ENCODE peak calls at places on chromosomes 7 and 10, in nine cellular contexts. R is kidney; E is CD8-positive, alpha-beta memory T cell; N is body of pancreas; P is heart right ventricle; K is choroid plexus epithelial cell; A is psoas muscle; L is prostate gland; Q is fibroblast of pulmonary artery. W is an unnamed sample.

GRCh38 chr10:62075912-62076311 is 174.4 kb downstream of the ARID5B start:
- DNase-seq in R (no peak), Q (no peak), E (no peak), K (no peak), A (no peak), N (no peak), L (no peak), P (no peak), W (no peak)

GRCh38 chr10:7819126-7819470 is 793 bp downstream of the TAF3 start:
- DNase-seq in E (peak; percentile 1), L (peak; percentile 39), N (peak; percentile 50), A (peak; percentile 62), K (peak; percentile 67), R (no peak), P (peak; percentile 34), Q (peak; percentile 55), W (peak; percentile 38)

GRCh38 chr10:60089095-60089494 is 182.7 kb upstream of the CCDC6 start:
- DNase-seq in R (no peak), Q (peak; percentile 27), A (no peak), L (no peak), E (no peak), K (no peak), P (no peak), N (peak; percentile 12), W (peak; percentile 17)

GRCh38 chr7:134896073-134896472 is 90.2 kb upstream of the AGBL3 start:
- DNase-seq in P (no peak), E (no peak), N (no peak), A (no peak), L (no peak), K (no peak), Q (no peak), R (no peak), W (no peak)

GRCh38 chr7:96426027-96426426 is 104.1 kb upstream of the SLC25A13 start:
- DNase-seq in L (no peak), N (no peak), P (no peak), R (no peak), K (peak; percentile 30), A (no peak), Q (peak; percentile 6), E (no peak), W (peak; percentile 76)

GRCh38 chr7:36600869-36601530 is 123.3 kb downstream of the AOAH start:
- DNase-seq in R (no peak), E (no peak), L (no peak), Q (peak; percentile 43), N (peak; percentile 42), A (no peak), P (no peak), K (peak; percentile 72), W (peak; percentile 85)

GRCh38 chr10:49592726-49593563 is 17.2 kb upstream of the SLC18A3 start:
- DNase-seq in R (no peak), Q (peak; percentile 72), N (peak; percentile 65), L (no peak), P (peak; percentile 32), A (no peak), K (peak; percentile 73), E (peak; percentile 26), W (peak; percentile 52)

GRCh38 chr7:50868426-50869100 is 85.9 kb upstream of the GRB10 start:
- DNase-seq in N (no peak), A (no peak), K (peak; percentile 2), Q (no peak), E (no peak), P (no peak), R (no peak), L (no peak), W (no peak)

GRCh38 chr7:123647106-123647730 is 8.4 kb upstream of the LMOD2 start:
- DNase-seq in Q (no peak), A (no peak), R (no peak), K (no peak), L (no peak), N (no peak), P (no peak), E (no peak), W (peak; percentile 66)

GRCh38 chr7:27145167-27145883 is 1.8 kb upstream of the HOXA5 start:
- DNase-seq in E (no peak), R (peak; percentile 70), L (no peak), P (no peak), Q (no peak), A (peak; percentile 45), N (no peak), K (no peak), W (no peak)

GRCh38 chr10:78976825-78977760 is 91.7 kb upstream of the ZMIZ1 start:
- DNase-seq in E (no peak), K (no peak), L (no peak), N (no peak), A (peak; percentile 30), P (no peak), Q (no peak), R (peak; percentile 58), W (no peak)

GRCh38 chr10:78973901-78974408 is 94.8 kb upstream of the ZMIZ1 start:
- DNase-seq in Q (peak; percentile 87), P (peak; percentile 87), R (peak; percentile 93), K (peak; percentile 67), N (no peak), E (peak; percentile 21), A (peak; percentile 89), L (peak; percentile 81), W (peak; percentile 33)

GRCh38 chr10:78972947-78973900 is 95.5 kb upstream of the ZMIZ1 start:
- DNase-seq in P (peak; percentile 88), N (peak; percentile 86), K (peak; percentile 96), A (peak; percentile 90), L (peak; percentile 68), Q (peak; percentile 95), E (peak; percentile 50), R (peak; percentile 94), W (peak; percentile 82)

GRCh38 chr10:78972160-78972946 is 96.4 kb upstream of the ZMIZ1 start:
- DNase-seq in R (peak; percentile 97), Q (peak; percentile 70), P (peak; percentile 76), N (peak; percentile 76), A (peak; percentile 94), E (no peak), L (peak; percentile 22), K (peak; percentile 83), W (no peak)

GRCh38 chr10:78974409-78975317 is 94.1 kb upstream of the ZMIZ1 start:
- DNase-seq in N (peak; percentile 57), R (peak; percentile 86), P (peak; percentile 59), A (peak; percentile 82), Q (peak; percentile 94), K (peak; percentile 88), E (peak; percentile 24), L (peak; percentile 40), W (peak; percentile 91)
- H3K4me3 ChIP-seq in N (no peak overlapping the region), R (peak overlapping the region; percentile 19), P (peak overlapping the region; percentile 47), A (peak overlapping the region; percentile 65), Q (peak overlapping the region; percentile 39), K (peak overlapping the region; percentile 45), E (peak overlapping the region; percentile 52), L (peak overlapping the region; percentile 40), W (peak overlapping the region; percentile 38)

GRCh38 chr10:24952146-24952700 is at the start of gene PRTFDC1:
- DNase-seq in E (peak; percentile 43), A (peak; percentile 57), L (peak; percentile 10), R (peak; percentile 88), Q (no peak), K (peak; percentile 33), N (peak; percentile 50), P (peak; percentile 40), W (no peak)

GRCh38 chr10:24950439-24950838 is 2.0 kb downstream of the PRTFDC1 start:
- DNase-seq in P (no peak), A (no peak), Q (no peak), K (no peak), L (no peak), N (no peak), E (no peak), R (no peak), W (no peak)

GRCh38 chr10:24951201-24952145 is 933 bp downstream of the PRTFDC1 start:
- DNase-seq in E (no peak), N (peak; percentile 30), R (peak; percentile 70), Q (no peak), L (no peak), P (peak; percentile 24), A (no peak), K (peak; percentile 59), W (no peak)

GRCh38 chr10:24952701-24953349 is 419 bp upstream of the PRTFDC1 start:
- DNase-seq in N (peak; percentile 40), K (peak; percentile 47), E (peak; percentile 66), P (peak; percentile 54), L (peak; percentile 12), A (peak; percentile 63), Q (peak; percentile 69), R (peak; percentile 81), W (no peak)

DNA sequence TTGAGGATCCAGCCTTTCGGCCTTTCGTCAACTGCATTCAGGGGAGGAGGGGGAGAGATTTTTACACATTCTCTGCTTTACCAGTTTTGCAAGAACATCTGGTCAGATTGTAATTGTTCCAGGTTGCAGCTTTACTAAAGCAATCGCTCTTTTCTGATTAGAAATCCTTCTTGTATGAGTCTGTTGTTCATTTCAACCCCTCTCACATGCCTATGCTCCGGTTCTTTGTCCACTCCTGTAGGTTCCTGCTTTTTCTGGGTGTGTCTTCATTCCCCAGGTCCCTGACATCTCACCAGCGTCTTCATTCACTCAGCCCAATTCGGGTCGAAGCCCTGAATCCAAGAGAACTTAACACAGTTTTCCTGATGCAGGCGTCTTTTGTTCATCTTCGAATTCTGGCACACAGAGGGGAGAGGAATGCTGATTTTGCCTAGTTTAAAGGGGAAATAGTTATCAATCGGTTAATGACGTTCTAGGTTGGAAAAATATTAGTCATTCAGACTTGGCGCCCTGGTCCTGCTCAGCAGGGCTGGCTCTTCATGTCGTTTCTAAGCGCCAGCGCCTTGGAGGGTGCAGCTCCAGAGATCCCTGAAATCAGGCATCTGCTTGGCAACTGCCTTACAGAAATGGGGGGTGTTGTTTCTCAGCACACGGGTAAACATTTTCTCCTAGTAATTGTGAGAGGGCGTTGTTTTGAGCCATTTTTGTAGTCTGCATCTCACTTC is 1.1 kb upstream of the PRTFDC1 start:
- DNase-seq in L (no peak), E (peak; percentile 3), K (peak; percentile 49), Q (peak; percentile 77), A (peak; percentile 54), R (no peak), P (no peak), N (no peak), W (peak; percentile 39)
- H3K4me3 ChIP-seq in L (peak overlapping the region; percentile 48), E (peak overlapping the region; percentile 57), K (peak overlapping the region; percentile 61), Q (no peak overlapping the region), A (peak overlapping the region; percentile 70), R (peak overlapping the region; percentile 5), P (no peak overlapping the region), N (peak overlapping the region; percentile 29), W (peak overlapping the region; percentile 59)

GRCh38 chr10:131652416-131652815 is 248.4 kb upstream of the PPP2R2D start:
- DNase-seq in Q (no peak), L (no peak), P (no peak), E (no peak), K (no peak), A (no peak), R (peak; percentile 58), N (no peak), W (no peak)
- H3K4me3 ChIP-seq in Q (no peak overlapping the region), L (no peak overlapping the region), P (no peak overlapping the region), E (no peak overlapping the region), K (no peak overlapping the region), A (no peak overlapping the region), R (no peak overlapping the region), N (no peak overlapping the region), W (no peak overlapping the region)

DNA sequence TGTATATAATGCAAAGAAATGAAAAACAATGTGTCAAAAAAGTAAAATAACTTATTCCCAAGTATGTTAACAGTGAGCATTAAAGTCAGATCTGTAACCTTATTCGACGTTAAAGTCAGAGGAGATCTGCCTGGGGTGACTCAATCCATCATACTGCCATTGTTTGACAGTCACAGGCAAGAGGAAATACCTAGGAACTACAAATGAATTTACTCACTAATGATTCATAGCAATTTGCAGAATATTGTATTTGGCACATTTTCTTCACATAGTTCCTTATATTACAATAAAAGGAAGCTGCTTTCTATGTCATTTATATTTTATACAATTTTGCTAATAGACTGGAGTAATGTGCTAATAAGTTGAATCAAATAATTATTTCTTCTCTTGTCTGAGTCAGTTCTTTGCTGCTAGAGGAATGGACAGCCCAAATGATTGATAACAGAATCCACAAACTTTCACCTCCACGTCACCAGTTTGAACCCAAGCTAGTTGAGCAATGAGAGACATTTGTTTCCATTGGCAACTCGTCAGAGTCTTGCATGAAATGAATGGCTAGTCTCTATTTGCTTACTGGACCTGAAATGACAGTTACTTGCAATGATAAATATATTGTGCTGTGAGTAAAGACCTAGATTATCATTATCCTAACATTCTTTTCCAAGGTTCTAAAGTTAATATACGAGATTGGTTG is 48.5 kb upstream of the TMEM106B start:
- DNase-seq in A (no peak), Q (peak; percentile 66), R (no peak), N (no peak), E (no peak), L (no peak), K (peak; percentile 52), P (no peak), W (peak; percentile 74)
- H3K4me3 ChIP-seq in A (no peak overlapping the region), Q (no peak overlapping the region), R (no peak overlapping the region), N (no peak overlapping the region), E (no peak overlapping the region), L (no peak overlapping the region), K (no peak overlapping the region), P (no peak overlapping the region), W (no peak overlapping the region)